ENCODE peak calls at places on chromosome 18, in five cellular contexts. K is activated T-cell treated with anti-CD3 and anti-CD28 coated beads, Interleukin-2, amount 50 U/mL, for 72 hours; V is body of pancreas; X is PC-3; O is Daoy. E is an unnamed sample.

GRCh38 chr18:48804856-48805610 is 145.7 kb downstream of the SMAD7 start:
- DNase-seq in K (no peak), O (no peak), X (no peak), V (peak; percentile 2), E (no peak)

GRCh38 chr18:70366670-70367069 is 77.8 kb downstream of the SOCS6 start:
- DNase-seq in O (no peak), V (no peak), X (no peak), K (no peak), E (no peak)

GRCh38 chr18:57789105-57789504 is 14.0 kb downstream of the ATP8B1 start:
- DNase-seq in V (peak; percentile 61), O (peak; percentile 35), K (no peak), X (peak; percentile 93), E (peak; percentile 49)

GRCh38 chr18:78160961-78161656 is 818.5 kb upstream of the SALL3 start:
- DNase-seq in K (no peak), V (no peak), O (peak; percentile 55), X (peak; percentile 19), E (peak; percentile 63)

GRCh38 chr18:55095579-55095978 is 136.3 kb upstream of the CCDC68 start:
- DNase-seq in K (no peak), V (no peak), O (no peak), X (no peak), E (no peak)

GRCh38 chr18:46053368-46054095 is 18.5 kb downstream of the PSTPIP2 start:
- DNase-seq in K (no peak), O (no peak), X (no peak), V (no peak), E (no peak)

GRCh38 chr18:6660334-6660733 is 69.2 kb upstream of the ARHGAP28 start:
- DNase-seq in V (no peak), O (no peak), K (no peak), X (no peak), E (no peak)

GRCh38 chr18:13245481-13246000 is 27.0 kb downstream of the LDLRAD4 start:
- DNase-seq in X (no peak), O (no peak), V (no peak), K (no peak), E (no peak)

GRCh38 chr18:50753311-50753710 is 66.5 kb downstream of the MRO start:
- DNase-seq in X (no peak), O (no peak), K (no peak), V (no peak), E (no peak)

GRCh38 chr18:33839452-33840225 is 261.6 kb downstream of the ASXL3 start:
- DNase-seq in K (no peak), O (peak; percentile 53), X (peak; percentile 43), V (peak; percentile 41), E (peak; percentile 71)